ENCODE peak calls at places on chromosomes 16 and 17, in eight cellular contexts. R is stomach, T is tibial nerve, H is IMR-90, E is A549, J is heart left ventricle, I is ovary, U is uterus. W is an unnamed sample.

GRCh38 chr17:8151641-8152111 is 528 bp downstream of the PER1 start:
- DNase-seq in R (peak), T (peak), H (peak), E (no peak), J (peak), I (peak), U (peak), W (peak)

GRCh38 chr16:2252806-2253148 is 1.4 kb upstream of the ECI1 start:
- DNase-seq in R (no peak), T (no peak), H (no peak), E (no peak), J (no peak), I (no peak), U (no peak), W (no peak)

GRCh38 chr16:529012-529575 is 1.6 kb downstream of the CAPN15 start:
- DNase-seq in R (no peak), T (no peak), H (no peak), E (no peak), J (no peak), I (no peak), U (no peak), W (no peak)

GRCh38 chr17:81090361-81091133 is 55.6 kb downstream of the BAIAP2 start:
- DNase-seq in R (peak), T (peak), H (no peak), E (peak), J (peak), I (no peak), U (no peak), W (peak)

GRCh38 chr17:82424001-82424862 is 5.8 kb upstream of the OGFOD3 start:
- DNase-seq in R (peak), T (peak), H (peak), E (peak), J (no peak), I (no peak), U (peak), W (no peak)

GRCh38 chr17:30344283-30345088 is 10.6 kb upstream of the TMIGD1 start:
- DNase-seq in R (peak), T (no peak), H (peak), E (peak), J (peak), I (peak), U (peak), W (peak)

GRCh38 chr17:6170349-6170748 is 100.2 kb downstream of the WSCD1 start:
- DNase-seq in R (no peak), T (no peak), H (no peak), E (no peak), J (no peak), I (no peak), U (no peak), W (no peak)

GRCh38 chr16:20799599-20799998 is 6.7 kb downstream of the ERI2 start:
- DNase-seq in R (no peak), T (no peak), H (peak), E (no peak), J (no peak), I (no peak), U (no peak), W (no peak)

GRCh38 chr16:667780-668518 is at the start of gene RHOT2:
- DNase-seq in R (peak), T (peak), H (peak), E (peak), J (peak), I (peak), U (peak), W (peak)

GRCh38 chr17:83057793-83058477 is 21.5 kb upstream of the METRNL start:
- DNase-seq in R (peak), T (peak), H (no peak), E (no peak), J (peak), I (peak), U (peak), W (no peak)

GRCh38 chr16:67773569-67774456 is 32.5 kb downstream of the RANBP10 start:
- DNase-seq in R (no peak), T (no peak), H (peak), E (no peak), J (no peak), I (peak), U (no peak), W (no peak)

GRCh38 chr16:13453938-13454553 is 465.9 kb upstream of the ERCC4 start:
- DNase-seq in R (peak), T (no peak), H (no peak), E (peak), J (no peak), I (no peak), U (no peak), W (no peak)

GRCh38 chr16:86595983-86596605 is 17.7 kb downstream of the FOXL1 start:
- DNase-seq in R (no peak), T (no peak), H (peak), E (no peak), J (no peak), I (no peak), U (no peak), W (no peak)

GRCh38 chr16:19595043-19595767 is 39.7 kb downstream of the VPS35L start:
- DNase-seq in R (peak), T (no peak), H (peak), E (peak), J (peak), I (no peak), U (no peak), W (no peak)

GRCh38 chr16:12646098-12646489 is 157.6 kb downstream of the CPPED1 start:
- DNase-seq in R (no peak), T (no peak), H (no peak), E (no peak), J (no peak), I (no peak), U (no peak), W (no peak)

GRCh38 chr17:69474171-69474831 is 59.8 kb downstream of the MAP2K6 start:
- DNase-seq in R (no peak), T (no peak), H (no peak), E (peak), J (no peak), I (no peak), U (no peak), W (no peak)

GRCh38 chr16:87303431-87303930 is 13.7 kb downstream of the C16orf95 start:
- DNase-seq in R (no peak), T (no peak), H (peak), E (no peak), J (no peak), I (no peak), U (no peak), W (no peak)

GRCh38 chr16:72455743-72456659 is 284.0 kb upstream of the PMFBP1 start:
- DNase-seq in R (peak), T (no peak), H (no peak), E (no peak), J (no peak), I (no peak), U (no peak), W (no peak)

GRCh38 chr16:49588729-49589384 is 215.3 kb downstream of the C16orf78 start:
- DNase-seq in R (peak), T (no peak), H (peak), E (peak), J (no peak), I (no peak), U (no peak), W (no peak)

GRCh38 chr17:60039509-60040442 is 38.9 kb downstream of the HEATR6 start:
- DNase-seq in R (no peak), T (no peak), H (no peak), E (no peak), J (no peak), I (no peak), U (no peak), W (no peak)

GRCh38 chr16:75085556-75085955 is 31.0 kb downstream of the LDHD start:
- DNase-seq in R (no peak), T (no peak), H (no peak), E (no peak), J (no peak), I (no peak), U (no peak), W (no peak)

GRCh38 chr17:35046740-35047283 is 16.7 kb downstream of the RFFL start:
- DNase-seq in R (no peak), T (no peak), H (peak), E (no peak), J (no peak), I (no peak), U (no peak), W (no peak)

GRCh38 chr17:80950466-80951120 is 41.0 kb upstream of the CHMP6 start:
- DNase-seq in R (no peak), T (no peak), H (no peak), E (no peak), J (no peak), I (peak), U (no peak), W (no peak)

GRCh38 chr16:80174416-80174815 is 366.4 kb upstream of the DYNLRB2 start:
- DNase-seq in R (no peak), T (no peak), H (peak), E (peak), J (no peak), I (no peak), U (no peak), W (no peak)

GRCh38 chr17:28705728-28706334 is 5.9 kb downstream of the PROCA1 start:
- DNase-seq in R (no peak), T (no peak), H (no peak), E (no peak), J (no peak), I (no peak), U (no peak), W (no peak)

GRCh38 chr17:35373984-35374765 is 754 bp upstream of the SLFN11 start:
- DNase-seq in R (peak), T (peak), H (peak), E (peak), J (peak), I (peak), U (peak), W (peak)

GRCh38 chr17:55067697-55068439 is 99.3 kb downstream of the STXBP4 start:
- DNase-seq in R (no peak), T (no peak), H (peak), E (no peak), J (no peak), I (no peak), U (no peak), W (no peak)

GRCh38 chr16:68335175-68335574 is 24.4 kb downstream of the PRMT7 start:
- DNase-seq in R (no peak), T (no peak), H (peak), E (no peak), J (no peak), I (no peak), U (no peak), W (no peak)

GRCh38 chr16:56977256-56977655 is 12.1 kb upstream of the NLRC5 start:
- DNase-seq in R (no peak), T (no peak), H (no peak), E (no peak), J (no peak), I (no peak), U (no peak), W (no peak)

GRCh38 chr16:24800586-24800985 is 45.2 kb upstream of the SLC5A11 start:
- DNase-seq in R (no peak), T (no peak), H (peak), E (peak), J (no peak), I (no peak), U (no peak), W (no peak)

GRCh38 chr16:17526956-17527355 is 56.2 kb upstream of the XYLT1 start:
- DNase-seq in R (no peak), T (no peak), H (no peak), E (no peak), J (no peak), I (no peak), U (no peak), W (no peak)

GRCh38 chr17:41520821-41521521 is 2.3 kb upstream of the KRT15 start:
- DNase-seq in R (no peak), T (no peak), H (no peak), E (no peak), J (no peak), I (no peak), U (no peak), W (no peak)

DNA sequence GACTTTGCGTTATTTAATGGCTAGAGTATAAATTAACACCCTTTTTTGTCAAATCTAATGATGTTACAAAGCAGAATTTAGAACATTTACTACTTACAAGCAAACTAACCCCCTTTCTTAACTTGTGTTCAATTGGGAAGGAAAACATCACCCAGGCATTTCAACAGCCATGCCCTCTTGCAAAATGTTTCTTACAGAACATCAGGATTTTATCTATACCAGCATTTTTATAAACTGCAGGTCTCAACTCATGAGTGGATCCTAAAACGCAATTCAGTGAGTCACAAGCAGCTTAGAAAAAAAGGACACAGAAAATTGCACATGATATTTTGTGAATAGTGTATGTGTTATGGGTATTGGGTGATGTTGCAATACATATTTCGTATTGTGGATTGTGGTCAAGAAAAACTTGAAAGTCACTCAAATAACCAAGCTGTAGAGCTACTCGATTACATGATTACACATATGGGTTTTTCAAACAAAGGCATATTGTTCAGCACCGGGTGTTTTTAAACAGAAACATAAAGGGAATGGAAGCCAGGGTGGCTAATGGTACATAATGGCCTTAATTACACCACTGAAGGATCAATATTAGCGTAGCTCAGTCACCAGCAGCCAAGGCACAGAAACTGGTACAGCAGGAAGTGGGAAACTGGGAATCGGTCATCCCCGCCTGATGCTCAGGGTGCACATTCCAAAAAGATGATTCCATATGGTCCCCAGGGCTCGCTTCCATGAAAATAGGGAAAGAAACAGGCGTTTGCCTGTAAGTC is 1.4 kb downstream of the WIPI1 start:
- DNase-seq in R (peak), T (peak), H (peak), E (peak), J (no peak), I (no peak), U (peak), W (no peak)
- H3K27ac ChIP-seq in R (peak), T (peak), H (peak), E (peak), J (peak), I (peak), U (peak), W (peak)

GRCh38 chr16:89612415-89612814 is 1.0 kb upstream of the DPEP1 start:
- DNase-seq in R (no peak), T (no peak), H (no peak), E (no peak), J (no peak), I (no peak), U (no peak), W (no peak)
- TF ChIP-seq POLR2A in R (no peak), T (no peak), H (no peak), E (no peak), J (no peak), I (no peak), U (no peak), W (no peak)

DNA sequence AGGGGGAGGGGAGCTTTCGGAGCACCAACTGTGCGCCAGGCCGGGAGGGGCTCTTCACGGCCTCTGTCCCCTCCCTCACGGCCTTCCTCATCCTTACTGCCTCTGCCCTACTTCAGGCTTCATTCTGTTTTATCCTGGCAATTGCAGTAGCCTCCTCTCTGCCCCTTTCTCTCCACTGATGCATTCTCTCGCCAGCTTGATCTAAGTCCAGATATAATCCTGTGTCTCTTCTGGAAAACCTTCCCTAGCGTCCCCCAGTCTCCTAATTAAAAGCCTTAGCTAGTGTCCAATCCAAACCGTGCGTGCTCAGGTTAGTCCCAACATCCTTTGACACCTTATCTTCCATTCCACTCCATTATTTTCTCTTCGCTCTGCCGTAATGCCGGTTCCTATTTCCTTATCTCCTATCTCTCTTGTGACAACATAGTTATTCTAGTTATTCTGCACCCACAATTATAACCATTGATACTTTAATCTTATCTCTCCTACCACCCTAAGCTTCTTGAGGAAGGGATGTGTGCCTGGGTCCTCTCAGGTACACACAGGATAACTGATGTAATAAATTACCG is 856 bp downstream of the ZNF48 start:
- DNase-seq in R (no peak), T (no peak), H (no peak), E (no peak), J (no peak), I (no peak), U (no peak), W (no peak)
- H3K27ac ChIP-seq in R (peak), T (peak), H (peak), E (peak), J (peak), I (no peak), U (peak), W (peak)

GRCh38 chr17:57985675-57985974 is 2.4 kb downstream of the VEZF1 start:
- DNase-seq in R (no peak), T (no peak), H (peak), E (peak), J (no peak), I (no peak), U (no peak), W (no peak)

GRCh38 chr17:57988301-57989010 is 402 bp upstream of the VEZF1 start:
- DNase-seq in R (peak), T (peak), H (peak), E (peak), J (peak), I (peak), U (peak), W (peak)

GRCh38 chr17:57987582-57988300 is at the start of gene VEZF1:
- DNase-seq in R (peak), T (peak), H (peak), E (peak), J (peak), I (peak), U (peak), W (peak)

GRCh38 chr17:57984936-57985674 is 2.9 kb downstream of the VEZF1 start:
- DNase-seq in R (no peak), T (no peak), H (no peak), E (no peak), J (no peak), I (no peak), U (no peak), W (no peak)

GRCh38 chr17:57986841-57987581 is 1.0 kb downstream of the VEZF1 start:
- DNase-seq in R (peak), T (no peak), H (peak), E (peak), J (peak), I (no peak), U (peak), W (no peak)
- TF ChIP-seq POLR2A in R (no peak), T (no peak), H (peak), E (no peak), J (no peak), I (no peak), U (peak), W (peak)

DNA sequence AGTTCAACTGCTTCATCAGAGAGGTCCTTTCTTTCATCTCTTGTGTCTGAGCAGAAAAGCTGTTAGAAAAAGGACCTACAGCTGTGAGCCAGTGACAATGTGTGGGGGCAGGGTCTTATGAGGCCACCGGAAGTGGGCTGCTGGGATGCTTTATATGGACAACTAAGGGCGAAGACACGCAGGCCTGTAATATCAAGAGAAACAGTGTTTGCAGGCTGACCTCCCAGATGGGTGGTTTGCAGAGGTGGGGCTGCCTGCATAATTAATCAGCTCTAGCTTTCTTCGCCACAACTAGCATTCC is 30.4 kb upstream of the SALL1 start:
- DNase-seq in R (no peak), T (no peak), H (peak), E (no peak), J (no peak), I (no peak), U (no peak), W (no peak)
- H3K27ac ChIP-seq in R (no peak), T (no peak), H (no peak), E (no peak), J (no peak), I (no peak), U (no peak), W (no peak)